ENCODE peak calls at places on chromosomes 1 and 21, in six cellular contexts. S is Panc1; J is gastrocnemius medialis; N is ovary; C is CD8-positive, alpha-beta memory T cell; V is cardiac muscle cell. Y is an unnamed sample.

GRCh38 chr1:54499097-54500029 is 48.7 kb upstream of the ACOT11 start:
- DNase-seq in V (peak; percentile 76), C (peak; percentile 54), S (no peak), N (peak; percentile 57), J (no peak), Y (peak; percentile 77)

GRCh38 chr1:204453141-204453772 is 41.3 kb downstream of the PIK3C2B start:
- DNase-seq in N (no peak), V (no peak), S (no peak), C (peak; percentile 88), J (no peak), Y (no peak)

GRCh38 chr1:232944342-232944741 is 6.1 kb upstream of the NTPCR start:
- DNase-seq in S (no peak), J (no peak), V (no peak), C (no peak), N (no peak), Y (no peak)

GRCh38 chr1:56867491-56867890 is 12.9 kb downstream of the C8A start:
- DNase-seq in V (no peak), J (no peak), C (no peak), N (no peak), S (no peak), Y (no peak)

GRCh38 chr1:65253800-65254319 is 55.5 kb upstream of the DNAJC6 start:
- DNase-seq in C (no peak), N (no peak), S (no peak), J (no peak), V (no peak), Y (no peak)

GRCh38 chr1:231032963-231033362 is 7.1 kb downstream of the FAM89A start:
- DNase-seq in V (no peak), J (no peak), C (no peak), S (no peak), N (no peak), Y (no peak)

GRCh38 chr1:12376236-12377064 is 146.6 kb downstream of the VPS13D start:
- DNase-seq in S (no peak), N (no peak), C (no peak), J (no peak), V (no peak), Y (no peak)

GRCh38 chr1:62241357-62242131 is 46.9 kb downstream of the L1TD1 start:
- DNase-seq in V (no peak), N (no peak), C (no peak), S (no peak), J (no peak), Y (no peak)

GRCh38 chr1:38026592-38027200 is 14.2 kb downstream of the UTP11 start:
- DNase-seq in C (peak; percentile 58), J (peak; percentile 69), S (no peak), V (peak; percentile 72), N (no peak), Y (peak; percentile 80)

GRCh38 chr1:230236951-230237350 is 169.9 kb downstream of the GALNT2 start:
- DNase-seq in S (no peak), V (no peak), J (no peak), C (no peak), N (no peak), Y (no peak)

GRCh38 chr1:74498901-74499300 is 13.5 kb downstream of the LRRC53 start:
- DNase-seq in S (no peak), N (no peak), J (no peak), C (no peak), V (no peak), Y (no peak)

GRCh38 chr1:199515261-199515660 is 512.2 kb upstream of the NR5A2 start:
- DNase-seq in S (no peak), V (no peak), C (no peak), N (no peak), J (no peak), Y (no peak)

GRCh38 chr1:199205740-199206139 is 566.9 kb downstream of the PTPRC start:
- DNase-seq in V (no peak), C (no peak), S (no peak), J (no peak), N (no peak), Y (no peak)

GRCh38 chr1:37666241-37666867 is 26.0 kb upstream of the CDCA8 start:
- DNase-seq in S (no peak), V (no peak), J (no peak), N (no peak), C (no peak), Y (no peak)

GRCh38 chr1:151325646-151326429 is 1.4 kb downstream of the PI4KB start:
- DNase-seq in J (no peak), C (no peak), V (no peak), N (no peak), S (no peak), Y (no peak)

GRCh38 chr1:10146391-10146790 is 64.0 kb upstream of the KIF1B start:
- DNase-seq in C (no peak), J (no peak), V (no peak), S (no peak), N (no peak), Y (no peak)

GRCh38 chr1:245416771-245417170 is 262.0 kb downstream of the KIF26B start:
- DNase-seq in N (no peak), J (no peak), S (no peak), C (no peak), V (no peak), Y (no peak)

DNA sequence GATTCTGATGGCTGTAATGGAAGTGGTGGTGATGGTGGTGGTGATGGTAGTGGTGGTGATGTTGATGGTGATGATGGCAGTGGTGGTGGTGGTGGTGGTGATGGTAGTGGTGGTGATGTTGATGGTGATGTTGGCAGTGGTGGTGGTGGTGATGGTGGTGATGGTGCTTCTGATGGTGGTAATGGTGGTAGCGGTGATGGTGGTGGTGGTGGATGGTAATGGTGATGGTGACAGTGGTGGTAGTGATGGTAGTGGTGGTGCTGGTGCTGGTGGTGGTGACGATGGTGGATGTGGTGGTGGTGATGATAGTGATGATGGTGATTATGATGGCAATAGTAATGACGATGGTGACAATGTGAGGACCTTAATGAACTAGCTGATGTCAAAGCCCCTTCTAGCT is 35.6 kb upstream of the LRRC3 start:
- DNase-seq in S (no peak), C (no peak), N (no peak), J (no peak), V (no peak), Y (no peak)
- H3K36me3 ChIP-seq in S (no peaks in the 10 kb centered on the region), C (no peaks in the 10 kb centered on the region), N (no peaks in the 10 kb centered on the region), J (no peaks in the 10 kb centered on the region), V (no peaks in the 10 kb centered on the region), Y (no peaks in the 10 kb centered on the region)

GRCh38 chr1:202890392-202890791 is 1.4 kb upstream of the RABIF start:
- DNase-seq in S (no peak), V (no peak), C (no peak), J (no peak), N (no peak), Y (no peak)

GRCh38 chr1:202888507-202889360 is at the start of gene RABIF:
- DNase-seq in J (peak; percentile 96), V (peak; percentile 99), C (peak; percentile 98), S (peak; percentile 83), N (peak; percentile 95), Y (peak; percentile 99)

GRCh38 chr1:202888204-202888506 is 794 bp downstream of the RABIF start:
- DNase-seq in J (no peak), N (no peak), C (no peak), V (no peak), S (no peak), Y (no peak)

GRCh38 chr1:202892501-202892900 is 3.6 kb upstream of the RABIF start:
- DNase-seq in C (no peak), N (no peak), S (no peak), V (no peak), J (no peak), Y (no peak)
- H3K36me3 ChIP-seq in C (peaks cover 22% of the 10 kb centered on the region), N (no peaks in the 10 kb centered on the region), S (peaks cover 7% of the 10 kb centered on the region), V (peaks cover 44% of the 10 kb centered on the region), J (peaks cover 8% of the 10 kb centered on the region), Y (no peaks in the 10 kb centered on the region)

DNA sequence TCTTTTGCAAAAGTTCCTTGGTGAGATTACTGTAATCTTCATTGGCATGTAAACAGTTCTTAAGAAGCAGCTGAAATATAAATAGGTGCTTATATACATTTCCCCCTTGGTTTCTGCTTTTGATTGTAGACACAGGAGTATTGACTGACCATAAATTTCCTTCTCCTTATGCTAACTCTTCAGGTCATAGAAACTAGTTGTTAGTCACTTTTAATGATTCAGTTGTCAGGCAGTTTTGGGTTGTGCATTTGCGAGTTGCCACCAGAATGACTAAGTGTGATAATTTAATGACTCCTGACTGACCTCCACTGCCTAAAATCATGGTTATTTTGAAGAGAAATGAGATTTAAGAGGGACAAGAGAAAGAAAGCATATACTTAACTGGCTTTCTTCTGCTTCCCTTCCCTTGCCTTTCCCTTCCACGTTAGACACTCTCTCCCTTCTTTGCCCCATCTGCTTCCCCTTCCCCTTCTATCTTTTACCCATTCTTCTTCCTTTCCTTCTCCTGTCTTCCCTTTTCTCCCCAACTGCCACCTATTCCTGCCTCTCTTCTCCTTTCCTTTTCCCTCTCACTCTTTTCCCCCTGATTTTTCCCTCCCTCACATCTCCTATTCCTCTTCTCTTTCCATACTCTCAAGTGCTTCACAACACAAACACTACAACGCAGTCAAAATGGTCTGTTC is 12.3 kb downstream of the ZMPSTE24 start:
- DNase-seq in N (no peak), C (no peak), S (no peak), J (no peak), V (no peak), Y (no peak)
- H3K36me3 ChIP-seq in N (peaks cover 2% of the 10 kb centered on the region), C (peaks cover 48% of the 10 kb centered on the region), S (peaks cover 15% of the 10 kb centered on the region), J (no peaks in the 10 kb centered on the region), V (peaks cover 48% of the 10 kb centered on the region), Y (peaks cover 12% of the 10 kb centered on the region)

GRCh38 chr21:46265736-46266525 is 19.5 kb downstream of the MCM3AP start:
- DNase-seq in S (no peak), V (no peak), C (no peak), J (no peak), N (no peak), Y (no peak)
- H3K36me3 ChIP-seq in S (peaks cover 2% of the 10 kb centered on the region), V (peaks cover 56% of the 10 kb centered on the region), C (peaks cover 46% of the 10 kb centered on the region), J (no peaks in the 10 kb centered on the region), N (no peaks in the 10 kb centered on the region), Y (no peaks in the 10 kb centered on the region)

DNA sequence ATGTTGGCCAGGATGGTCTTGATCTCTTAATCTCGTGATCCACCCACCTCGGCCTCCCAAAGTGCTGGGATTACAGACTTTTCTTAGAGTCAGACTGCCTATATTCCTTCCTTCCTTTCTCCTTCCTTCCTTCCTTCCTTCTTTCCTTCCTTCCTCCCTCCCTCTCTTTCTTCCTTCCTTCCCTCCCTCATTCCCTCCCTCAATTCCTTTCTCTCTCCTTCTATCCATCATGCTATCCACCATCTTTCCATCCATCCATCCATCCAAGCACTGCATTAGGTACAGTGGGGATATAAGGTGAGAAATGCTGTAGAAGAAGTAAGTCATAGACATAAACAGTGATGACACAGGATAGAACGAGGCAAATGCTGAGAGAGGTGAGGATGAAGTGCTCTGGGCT is 13.2 kb downstream of the LAMC2 start:
- DNase-seq in J (no peak), C (no peak), V (no peak), S (no peak), N (no peak), Y (no peak)
- H3K36me3 ChIP-seq in J (no peaks in the 10 kb centered on the region), C (no peaks in the 10 kb centered on the region), V (no peaks in the 10 kb centered on the region), S (no peaks in the 10 kb centered on the region), N (no peaks in the 10 kb centered on the region), Y (no peaks in the 10 kb centered on the region)

DNA sequence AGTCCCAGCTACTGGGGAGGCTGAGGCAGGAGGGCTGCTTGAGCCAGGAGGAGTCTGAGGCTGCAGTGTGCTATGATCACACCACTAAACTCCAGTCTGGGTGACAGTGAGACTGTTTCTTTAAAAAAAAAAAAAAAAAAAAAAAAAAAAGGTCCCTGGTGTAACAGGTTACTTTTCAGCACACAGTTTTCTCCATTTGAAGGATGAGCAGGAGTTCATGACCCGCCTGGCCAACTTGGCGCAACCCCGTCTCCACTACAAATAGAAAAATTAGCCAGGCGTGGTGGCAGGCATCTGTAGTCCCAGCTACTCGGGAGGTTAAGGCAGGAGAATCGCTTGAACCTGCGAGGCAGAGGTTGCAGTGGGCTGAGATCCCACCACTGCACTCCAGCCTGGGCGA is 12.4 kb downstream of the HNRNPR start:
- DNase-seq in V (no peak), J (no peak), C (no peak), N (no peak), S (no peak), Y (no peak)
- H3K36me3 ChIP-seq in V (peaks cover 66% of the 10 kb centered on the region), J (peaks cover 2% of the 10 kb centered on the region), C (peaks cover 57% of the 10 kb centered on the region), N (no peaks in the 10 kb centered on the region), S (peaks cover 30% of the 10 kb centered on the region), Y (peaks cover 40% of the 10 kb centered on the region)